ENCODE peak calls at places on chromosomes 4 and X, in seven cellular contexts. J is effector memory CD4-positive, alpha-beta T cell; Q is H9; G is stimulated activated CD4-positive, alpha-beta T cell treated with anti-CD3 and anti-CD28 coated beads, Interleukin-1b, Interleukin-23, amount 100 ng/mL, for 48 hours; L is germinal center; U is RCC 7860; T is stimulated activated naive CD4-positive, alpha-beta T cell. X is an unnamed sample.
A peak's percentile ranks its signal among the peaks of the same experiment; 100 is the strongest.

GRCh38 chr4:151443247-151443646 is 34.3 kb downstream of the FHIP1A start:
- DNase-seq in U (no peak), J (no peak), L (no peak), Q (no peak), G (no peak), T (no peak), X (no peak)

GRCh38 chr4:92952897-92953296 is 649.1 kb downstream of the GRID2 start:
- DNase-seq in J (no peak), L (no peak), Q (no peak), U (no peak), G (no peak), T (no peak), X (no peak)

GRCh38 chrX:75957107-75957610 is 172.1 kb upstream of the MAGEE2 start:
- DNase-seq in L (no peak), J (no peak), T (no peak), Q (no peak), U (no peak), G (no peak), X (no peak)

GRCh38 chr4:79540143-79540542 is 132.1 kb upstream of the GK2 start:
- DNase-seq in U (no peak), J (no peak), L (no peak), Q (no peak), G (no peak), T (no peak), X (no peak)

GRCh38 chr4:108466936-108467902 is 153.2 kb upstream of the RPL34 start:
- DNase-seq in L (no peak), T (no peak), Q (no peak), G (no peak), J (no peak), U (peak; percentile 33), X (peak; percentile 12)

GRCh38 chr4:40514409-40515025 is 115.1 kb downstream of the RBM47 start:
- DNase-seq in G (no peak), L (no peak), Q (no peak), U (peak; percentile 39), J (no peak), T (no peak), X (no peak)

GRCh38 chr4:142961866-142962265 is 115.8 kb upstream of the INPP4B start:
- DNase-seq in T (no peak), J (no peak), Q (no peak), G (no peak), U (no peak), L (no peak), X (no peak)

GRCh38 chrX:150857453-150857852 is 41.0 kb downstream of the CD99L2 start:
- DNase-seq in L (no peak), U (no peak), J (no peak), G (no peak), T (no peak), Q (no peak), X (no peak)

GRCh38 chr4:22385615-22386014 is 130.3 kb downstream of the ADGRA3 start:
- DNase-seq in J (no peak), T (no peak), G (no peak), L (no peak), U (peak; percentile 58), Q (no peak), X (no peak)

GRCh38 chr4:72286185-72286584 is 254.4 kb downstream of the NPFFR2 start:
- DNase-seq in L (no peak), G (no peak), T (no peak), Q (no peak), J (no peak), U (peak; percentile 19), X (no peak)

GRCh38 chrX:41145920-41146608 is 60.8 kb downstream of the USP9X start:
- DNase-seq in L (no peak), Q (no peak), T (no peak), U (peak; percentile 42), G (no peak), J (no peak), X (no peak)

GRCh38 chr4:187547281-187547680 is 448.3 kb upstream of the ZFP42 start:
- DNase-seq in J (no peak), U (no peak), L (no peak), G (no peak), Q (no peak), T (no peak), X (no peak)

GRCh38 chr4:56626963-56627362 is 54.1 kb downstream of the HOPX start:
- DNase-seq in Q (no peak), L (no peak), G (no peak), T (no peak), U (no peak), J (peak; percentile 9), X (no peak)

GRCh38 chr4:153466637-153467153 is 535 bp downstream of the TMEM131L start:
- DNase-seq in J (peak; percentile 11), U (no peak), L (peak; percentile 65), G (no peak), Q (no peak), T (no peak), X (no peak)

GRCh38 chr4:54281060-54281781 is 52.1 kb downstream of the PDGFRA start:
- DNase-seq in U (no peak), G (no peak), T (no peak), J (no peak), Q (no peak), L (no peak), X (no peak)

GRCh38 chrX:149870840-149871239 is 10.1 kb upstream of the MAGEA8 start:
- DNase-seq in L (no peak), U (no peak), Q (no peak), J (no peak), G (no peak), T (no peak), X (no peak)

GRCh38 chr4:140856692-140857091 is 100.5 kb upstream of the TBC1D9 start:
- DNase-seq in U (no peak), J (no peak), L (no peak), Q (peak; percentile 60), G (no peak), T (no peak), X (no peak)

GRCh38 chr4:83172371-83172770 is 57.8 kb upstream of the PLAC8 start:
- DNase-seq in Q (no peak), J (no peak), L (no peak), U (no peak), T (no peak), G (no peak), X (no peak)

GRCh38 chrX:78199851-78200250 is 60.4 kb upstream of the TAF9B start:
- DNase-seq in L (peak; percentile 20), J (no peak), T (no peak), U (peak; percentile 15), G (no peak), Q (no peak), X (no peak)

GRCh38 chrX:151396042-151396826 is 772 bp upstream of the VMA21 start:
- DNase-seq in U (peak; percentile 40), Q (no peak), J (peak; percentile 3), L (peak; percentile 33), T (peak; percentile 12), G (peak; percentile 43), X (peak; percentile 3)

GRCh38 chr4:169799260-169799659 is 41.5 kb upstream of the HPF1 start:
- DNase-seq in J (no peak), G (no peak), L (no peak), Q (no peak), T (no peak), U (no peak), X (no peak)

GRCh38 chrX:120426599-120426998 is 42.5 kb downstream of the LAMP2 start:
- DNase-seq in L (no peak), J (no peak), G (no peak), U (no peak), T (no peak), Q (no peak), X (no peak)